ENCODE peak calls at places on chromosomes 2 and 18, in four cellular contexts. One of them, this sample, is unnamed.

GRCh38 chr18:1760901-1761300 is 810.4 kb downstream of the METTL4 start:
- DNase-seq in IMR-90: no peak
- DNase-seq in H1: no peak
- DNase-seq in HepG2: no peak
- DNase-seq in this sample: no peak

GRCh38 chr2:106065983-106066826 is 127.9 kb downstream of the UXS1 start:
- DNase-seq in IMR-90: no peak
- DNase-seq in H1: no peak
- DNase-seq in HepG2: no peak
- DNase-seq in this sample: no peak

GRCh38 chr2:133756833-133757232 is 188.6 kb upstream of the NCKAP5 start:
- DNase-seq in IMR-90: no peak
- DNase-seq in H1: no peak
- DNase-seq in HepG2: no peak
- DNase-seq in this sample: no peak

GRCh38 chr2:184113691-184114403 is 484.5 kb upstream of the ZNF804A start:
- DNase-seq in IMR-90: no peak
- DNase-seq in H1: no peak
- DNase-seq in HepG2: no peak
- DNase-seq in this sample: no peak

GRCh38 chr18:48930926-48931325 is 19.8 kb downstream of the SMAD7 start:
- DNase-seq in IMR-90: no peak
- DNase-seq in H1: no peak
- DNase-seq in HepG2: no peak
- DNase-seq in this sample: no peak

GRCh38 chr18:54679318-54680149 is 88.5 kb downstream of the DYNAP start:
- DNase-seq in IMR-90: peak
- DNase-seq in H1: no peak
- DNase-seq in HepG2: peak
- DNase-seq in this sample: peak

GRCh38 chr2:65396348-65397026 is 35.9 kb downstream of the SPRED2 start:
- DNase-seq in IMR-90: peak
- DNase-seq in H1: no peak
- DNase-seq in HepG2: peak
- DNase-seq in this sample: peak

GRCh38 chr2:200288670-200289429 is 17.6 kb upstream of the SPATS2L start:
- DNase-seq in IMR-90: peak
- DNase-seq in H1: no peak
- DNase-seq in HepG2: no peak
- DNase-seq in this sample: no peak

GRCh38 chr2:156489750-156490466 is 53.7 kb downstream of the GPD2 start:
- DNase-seq in IMR-90: no peak
- DNase-seq in H1: no peak
- DNase-seq in HepG2: no peak
- DNase-seq in this sample: no peak

GRCh38 chr2:216391401-216391800 is 19.1 kb upstream of the MARCHF4 start:
- DNase-seq in IMR-90: peak
- DNase-seq in H1: no peak
- DNase-seq in HepG2: no peak
- DNase-seq in this sample: no peak
- TF ChIP-seq MAFK in IMR-90: no peak
- TF ChIP-seq MAFK in H1: no peak
- TF ChIP-seq MAFK in HepG2: no peak
- TF ChIP-seq MAFK in this sample: no peak

DNA sequence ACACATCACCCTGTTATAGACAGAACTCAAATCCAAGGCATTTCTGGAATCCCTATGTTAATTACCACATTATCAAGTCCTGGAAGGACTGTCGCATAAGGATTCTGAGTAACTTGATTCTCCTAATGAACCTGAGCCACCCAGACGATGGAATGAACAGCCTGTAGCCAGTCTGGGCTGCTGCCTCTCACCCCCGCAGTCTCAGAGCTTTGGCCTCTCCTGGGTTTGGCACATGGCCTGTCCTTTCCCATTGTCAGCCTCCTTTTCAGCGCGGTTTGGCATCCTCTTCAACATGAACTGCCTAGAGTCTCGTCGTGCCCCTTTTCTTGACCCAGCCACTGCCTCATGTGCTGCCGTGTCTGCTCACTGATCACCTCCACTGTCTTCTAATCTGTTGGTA is 147.6 kb downstream of the SLC8A1 start:
- DNase-seq in IMR-90: no peak
- DNase-seq in H1: no peak
- DNase-seq in HepG2: no peak
- DNase-seq in this sample: no peak
- TF ChIP-seq MAFK in IMR-90: no peak
- TF ChIP-seq MAFK in H1: no peak
- TF ChIP-seq MAFK in HepG2: no peak
- TF ChIP-seq MAFK in this sample: no peak

DNA sequence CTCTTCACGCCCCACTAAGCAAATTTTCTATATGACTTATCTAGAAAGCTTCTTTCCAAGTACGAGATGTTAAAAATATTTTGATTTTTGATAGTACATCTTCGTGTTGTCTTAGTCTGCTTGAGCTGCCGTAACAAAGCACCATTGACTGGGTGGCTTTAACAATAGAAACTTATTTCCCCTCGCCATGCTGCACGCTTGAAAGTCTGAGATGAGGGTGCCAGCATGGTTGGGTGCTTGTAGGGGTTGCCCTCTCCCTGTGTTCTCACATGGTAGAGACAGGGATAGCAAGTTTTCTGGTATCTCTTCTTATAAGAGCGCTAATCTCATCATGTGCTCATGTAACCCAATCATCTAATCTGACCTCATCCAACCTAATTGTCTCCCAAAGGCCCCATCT is 106.2 kb downstream of the TANC1 start:
- DNase-seq in IMR-90: no peak
- DNase-seq in H1: no peak
- DNase-seq in HepG2: no peak
- DNase-seq in this sample: no peak
- TF ChIP-seq MAFK in IMR-90: no peak
- TF ChIP-seq MAFK in H1: no peak
- TF ChIP-seq MAFK in HepG2: no peak
- TF ChIP-seq MAFK in this sample: no peak

GRCh38 chr18:57003342-57003741 is 143.5 kb upstream of the BOD1L2 start:
- DNase-seq in IMR-90: no peak
- DNase-seq in H1: no peak
- DNase-seq in HepG2: no peak
- DNase-seq in this sample: no peak

GRCh38 chr18:57002627-57003026 is 144.3 kb upstream of the BOD1L2 start:
- DNase-seq in IMR-90: no peak
- DNase-seq in H1: no peak
- DNase-seq in HepG2: peak
- DNase-seq in this sample: no peak

GRCh38 chr18:57008001-57008686 is 138.7 kb upstream of the BOD1L2 start:
- DNase-seq in IMR-90: no peak
- DNase-seq in H1: no peak
- DNase-seq in HepG2: no peak
- DNase-seq in this sample: no peak

GRCh38 chr18:56999823-57000222 is 147.1 kb upstream of the BOD1L2 start:
- DNase-seq in IMR-90: no peak
- DNase-seq in H1: no peak
- DNase-seq in HepG2: no peak
- DNase-seq in this sample: no peak

DNA sequence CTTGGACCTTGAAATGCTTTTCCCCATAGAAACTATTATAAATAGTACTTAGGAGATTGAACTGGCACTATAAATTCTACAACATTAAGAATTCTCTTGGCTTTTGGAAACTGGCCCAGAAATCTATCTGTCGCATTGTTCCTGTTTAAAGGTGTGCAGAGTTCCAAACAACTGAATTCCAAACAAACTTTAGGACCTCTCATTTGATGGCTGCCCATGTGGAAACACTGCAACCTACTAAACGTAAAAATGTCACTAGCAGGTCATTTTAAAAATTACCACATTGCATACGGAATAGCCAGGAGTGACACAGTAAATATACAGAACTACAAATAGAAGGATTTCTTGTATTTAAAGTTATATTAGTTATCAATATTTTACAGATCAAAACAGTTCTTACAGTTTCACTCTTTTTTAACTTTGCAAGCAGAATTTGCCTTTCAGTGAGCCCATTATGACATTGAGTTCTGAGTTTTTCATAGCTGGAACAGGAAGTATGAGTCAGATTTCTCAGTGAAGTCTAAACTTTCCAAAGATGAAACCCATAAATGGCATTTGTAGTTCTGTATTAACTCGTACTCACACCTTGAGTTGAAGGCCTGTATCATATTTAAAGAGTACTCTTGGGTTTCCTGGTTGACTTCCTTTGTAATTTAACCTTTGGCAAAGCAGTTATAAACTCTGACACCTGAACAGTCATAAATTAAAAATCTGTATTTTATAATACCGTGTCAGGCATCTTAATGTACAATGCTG is 142.3 kb upstream of the BOD1L2 start:
- DNase-seq in IMR-90: peak
- DNase-seq in H1: no peak
- DNase-seq in HepG2: peak
- DNase-seq in this sample: no peak
- TF ChIP-seq MAFK in IMR-90: no peak
- TF ChIP-seq MAFK in H1: no peak
- TF ChIP-seq MAFK in HepG2: no peak
- TF ChIP-seq MAFK in this sample: no peak

GRCh38 chr2:229032596-229033234 is 238.4 kb downstream of the PID1 start:
- DNase-seq in IMR-90: no peak
- DNase-seq in H1: no peak
- DNase-seq in HepG2: no peak
- DNase-seq in this sample: no peak
- TF ChIP-seq MAFK in IMR-90: no peak
- TF ChIP-seq MAFK in H1: no peak
- TF ChIP-seq MAFK in HepG2: no peak
- TF ChIP-seq MAFK in this sample: no peak